ENCODE peak calls at places on chromosomes 1 and 21, in ten cellular contexts. T, O, A, X, Y, G, D, E, P and F are unnamed samples.

GRCh38 chr1:4630561-4630960 is 23.8 kb upstream of the AJAP1 start:
- DNase-seq in D (no peak), X (no peak), G (no peak), Y (no peak), T (no peak), P (no peak), O (no peak), A (no peak), E (no peak), F (no peak)

GRCh38 chr1:180241716-180242544 is 11.9 kb downstream of the LHX4 start:
- DNase-seq in Y (no peak), A (no peak), E (no peak), P (peak), G (no peak), D (no peak), T (no peak), O (no peak), X (no peak), F (no peak)

GRCh38 chr21:35348686-35349085 is 299.6 kb upstream of the RUNX1 start:
- DNase-seq in X (no peak), G (no peak), E (no peak), Y (no peak), D (no peak), O (no peak), A (no peak), T (no peak), P (no peak), F (no peak)

GRCh38 chr1:38243106-38243505 is 196.5 kb upstream of the POU3F1 start:
- DNase-seq in T (no peak), E (no peak), Y (no peak), A (peak), P (no peak), G (peak), X (no peak), D (peak), O (no peak), F (no peak)

GRCh38 chr1:16396591-16396990 is 29.5 kb downstream of the SZRD1 start:
- DNase-seq in O (no peak), D (no peak), T (no peak), P (peak), Y (no peak), A (no peak), E (no peak), G (no peak), X (no peak), F (peak)

GRCh38 chr1:33435096-33435820 is 4.4 kb upstream of the PHC2 start:
- DNase-seq in X (no peak), A (no peak), E (no peak), Y (no peak), O (no peak), G (no peak), D (no peak), T (no peak), P (peak), F (no peak)

GRCh38 chr1:234481771-234482170 is 2.8 kb upstream of the TARBP1 start:
- DNase-seq in E (no peak), X (no peak), P (no peak), Y (no peak), O (no peak), D (no peak), G (no peak), A (no peak), T (no peak), F (peak)

GRCh38 chr1:202940561-202940960 is 13.5 kb upstream of the KLHL12 start:
- DNase-seq in D (no peak), A (no peak), X (no peak), T (no peak), O (no peak), E (no peak), Y (no peak), P (no peak), G (no peak), F (no peak)

GRCh38 chr1:228190182-228190581 is 17.7 kb upstream of the OBSCN start:
- DNase-seq in D (no peak), O (no peak), X (no peak), P (no peak), A (no peak), G (no peak), Y (no peak), T (no peak), E (no peak), F (no peak)

GRCh38 chr1:204725821-204726448 is 40.4 kb upstream of the LRRN2 start:
- DNase-seq in P (no peak), A (peak), X (no peak), Y (no peak), T (no peak), E (no peak), D (no peak), O (no peak), G (no peak), F (no peak)

GRCh38 chr1:78143673-78144072 is 97.9 kb downstream of the GIPC2 start:
- DNase-seq in T (no peak), X (no peak), P (no peak), G (no peak), D (no peak), A (no peak), Y (no peak), E (no peak), O (no peak), F (no peak)

GRCh38 chr1:81664341-81664740 is 136.4 kb upstream of the ADGRL2 start:
- DNase-seq in T (no peak), A (no peak), X (no peak), Y (no peak), P (peak), E (no peak), D (no peak), G (no peak), O (no peak), F (no peak)

GRCh38 chr1:247115141-247115510 is 11.0 kb upstream of the ZNF669 start:
- DNase-seq in E (peak), P (no peak), D (no peak), G (no peak), X (no peak), T (no peak), O (no peak), Y (no peak), A (no peak), F (no peak)

GRCh38 chr1:77742011-77742555 is 17.6 kb downstream of the USP33 start:
- DNase-seq in P (no peak), X (no peak), E (no peak), G (no peak), D (no peak), O (no peak), T (no peak), A (no peak), Y (peak), F (no peak)

GRCh38 chr1:97348599-97349265 is 572.1 kb downstream of the DPYD start:
- DNase-seq in P (no peak), O (no peak), Y (no peak), X (peak), G (no peak), E (no peak), A (no peak), D (no peak), T (no peak), F (no peak)

GRCh38 chr1:183600136-183600535 is 9.9 kb upstream of the NCF2 start:
- DNase-seq in T (no peak), Y (no peak), E (no peak), X (no peak), P (peak), A (no peak), O (no peak), G (no peak), D (no peak), F (no peak)

GRCh38 chr21:27275294-27275927 is 308.5 kb upstream of the ADAMTS5 start:
- DNase-seq in E (no peak), T (no peak), O (peak), A (no peak), D (no peak), Y (no peak), X (no peak), G (no peak), P (peak), F (peak)

GRCh38 chr1:183198463-183198862 is 12.4 kb downstream of the LAMC2 start:
- DNase-seq in T (no peak), Y (no peak), X (no peak), D (no peak), O (no peak), P (peak), A (no peak), E (no peak), G (no peak), F (peak)

GRCh38 chr1:109877320-109877771 is 33.3 kb upstream of the CSF1 start:
- DNase-seq in A (no peak), G (peak), Y (no peak), X (peak), T (no peak), D (peak), E (no peak), O (peak), P (peak), F (peak)

GRCh38 chr1:190001187-190001586 is 476.5 kb downstream of the BRINP3 start:
- DNase-seq in A (no peak), X (no peak), Y (no peak), D (no peak), O (no peak), P (no peak), T (no peak), E (no peak), G (no peak), F (no peak)

GRCh38 chr1:84348240-84348555 is 46.7 kb downstream of the SAMD13 start:
- DNase-seq in T (no peak), D (no peak), X (no peak), O (no peak), Y (no peak), A (no peak), E (no peak), P (no peak), G (no peak), F (peak)

GRCh38 chr1:185971688-185972087 is 237.5 kb downstream of the HMCN1 start:
- DNase-seq in T (no peak), E (no peak), O (no peak), X (no peak), G (no peak), P (peak), D (no peak), A (no peak), Y (no peak), F (peak)

GRCh38 chr1:247445775-247446364 is 12.0 kb downstream of the OR2B11 start:
- DNase-seq in D (no peak), A (no peak), T (no peak), O (no peak), X (no peak), G (no peak), Y (no peak), P (no peak), E (no peak), F (no peak)

GRCh38 chr1:32205401-32206370 is at the start of gene IQCC:
- DNase-seq in X (peak), A (peak), D (peak), Y (peak), G (peak), E (peak), T (peak), O (peak), P (peak), F (peak)

GRCh38 chr21:38787461-38788274 is 18.1 kb upstream of the ETS2 start:
- DNase-seq in T (no peak), D (peak), A (peak), X (no peak), P (peak), O (no peak), Y (peak), E (no peak), G (peak), F (peak)

GRCh38 chr1:247576514-247576913 is 11.6 kb upstream of the OR2G2 start:
- DNase-seq in A (no peak), X (no peak), T (no peak), Y (no peak), G (no peak), O (no peak), P (no peak), D (no peak), E (no peak), F (no peak)

GRCh38 chr1:209756608-209757445 is 974 bp downstream of the TRAF3IP3 start:
- DNase-seq in D (no peak), X (no peak), G (no peak), A (no peak), Y (no peak), T (no peak), O (no peak), E (peak), P (no peak), F (no peak)